ENCODE peak calls at places on chromosomes 5 and 9, in ten cellular contexts. D is aorta; K is gastrocnemius medialis; V is GM12891; R is T-helper 1 cell; G is GM23338; B is iris pigment epithelial cell; F is neural crest cell; A is left ventricle myocardium inferior; L is stimulated activated CD8-positive, alpha-beta memory T cell treated with anti-CD3 and anti-CD28 coated beads, Interleukin-2, amount 100 ng/mL, for 1 hour. Z is an unnamed sample.

GRCh38 chr9:71656496-71656895 is 111.8 kb downstream of the CEMIP2 start:
- DNase-seq in D (no peak), K (no peak), V (no peak), R (no peak), G (no peak), B (no peak), F (no peak), A (no peak), L (no peak), Z (no peak)

GRCh38 chr5:120544043-120544442 is 79.9 kb downstream of the PRR16 start:
- DNase-seq in D (no peak), K (no peak), V (no peak), R (no peak), G (no peak), B (peak), F (no peak), A (no peak), L (no peak), Z (no peak)

GRCh38 chr9:87884578-87885459 is 2.1 kb downstream of the SPATA31E1 start:
- DNase-seq in D (no peak), K (no peak), V (no peak), R (no peak), G (no peak), B (no peak), F (no peak), A (no peak), L (no peak), Z (no peak)

GRCh38 chr9:68733021-68733405 is 28.0 kb downstream of the PIP5K1B start:
- DNase-seq in D (no peak), K (no peak), V (no peak), R (no peak), G (no peak), B (no peak), F (no peak), A (no peak), L (no peak), Z (no peak)

GRCh38 chr5:57887851-57888621 is 405.4 kb upstream of the ACTBL2 start:
- DNase-seq in D (no peak), K (peak), V (no peak), R (no peak), G (peak), B (peak), F (no peak), A (no peak), L (no peak), Z (no peak)

GRCh38 chr5:43110606-43111170 is 10.0 kb upstream of the ZNF131 start:
- DNase-seq in D (no peak), K (no peak), V (no peak), R (no peak), G (peak), B (peak), F (no peak), A (no peak), L (no peak), Z (no peak)

GRCh38 chr9:134343637-134344036 is 17.4 kb downstream of the RXRA start:
- DNase-seq in D (no peak), K (no peak), V (no peak), R (no peak), G (no peak), B (no peak), F (no peak), A (peak), L (no peak), Z (no peak)

GRCh38 chr5:97534166-97534565 is 351.1 kb upstream of the RIOK2 start:
- DNase-seq in D (no peak), K (no peak), V (no peak), R (no peak), G (peak), B (peak), F (peak), A (no peak), L (no peak), Z (peak)

GRCh38 chr5:156479864-156480263 is 152.9 kb downstream of the SGCD start:
- DNase-seq in D (no peak), K (peak), V (no peak), R (no peak), G (no peak), B (no peak), F (no peak), A (no peak), L (no peak), Z (no peak)

GRCh38 chr5:37738057-37738691 is 101.7 kb downstream of the GDNF start:
- DNase-seq in D (no peak), K (no peak), V (no peak), R (no peak), G (no peak), B (peak), F (no peak), A (no peak), L (no peak), Z (no peak)

GRCh38 chr9:133323211-133323610 is 12.8 kb downstream of the SURF6 start:
- DNase-seq in D (no peak), K (no peak), V (no peak), R (no peak), G (no peak), B (no peak), F (no peak), A (no peak), L (no peak), Z (no peak)

GRCh38 chr9:120153258-120153657 is 426.7 kb downstream of the CDK5RAP2 start:
- DNase-seq in D (no peak), K (no peak), V (no peak), R (no peak), G (no peak), B (no peak), F (no peak), A (no peak), L (no peak), Z (no peak)

GRCh38 chr9:134320195-134320885 is 5.9 kb upstream of the RXRA start:
- DNase-seq in D (peak), K (no peak), V (no peak), R (no peak), G (peak), B (no peak), F (peak), A (peak), L (no peak), Z (no peak)

GRCh38 chr5:154078305-154078704 is 39.5 kb downstream of the MFAP3 start:
- DNase-seq in D (no peak), K (no peak), V (no peak), R (no peak), G (peak), B (no peak), F (no peak), A (no peak), L (no peak), Z (no peak)

GRCh38 chr5:61931236-61931635 is 374.8 kb upstream of the KIF2A start:
- DNase-seq in D (no peak), K (no peak), V (no peak), R (no peak), G (no peak), B (peak), F (no peak), A (no peak), L (no peak), Z (no peak)